ENCODE peak calls at places on chromosomes 7 and 10, in four cellular contexts. R, D, W and N are unnamed samples.

GRCh38 chr10:28220811-28221210 is 82.1 kb downstream of the MPP7 start:
- DNase-seq in R (no peak), D (no peak), W (no peak), N (no peak)

GRCh38 chr10:23530079-23530478 is 91.2 kb downstream of the OTUD1 start:
- DNase-seq in R (no peak), D (no peak), W (no peak), N (no peak)

GRCh38 chr7:24622646-24623182 is 49.5 kb downstream of the PALS2 start:
- DNase-seq in R (no peak), D (no peak), W (no peak), N (no peak)

GRCh38 chr10:73406863-73407262 is 7.0 kb downstream of the ANXA7 start:
- DNase-seq in R (no peak), D (no peak), W (no peak), N (no peak)

GRCh38 chr7:3294432-3295100 is 6.5 kb upstream of the SDK1 start:
- DNase-seq in R (peak), D (no peak), W (peak), N (no peak)

GRCh38 chr10:100670368-100670767 is 75.0 kb upstream of the PAX2 start:
- DNase-seq in R (no peak), D (no peak), W (no peak), N (no peak)

GRCh38 chr10:30967654-30968421 is 63.8 kb downstream of the ZNF438 start:
- DNase-seq in R (no peak), D (no peak), W (no peak), N (no peak)

GRCh38 chr7:50069613-50070012 is 23.4 kb downstream of the ZPBP start:
- DNase-seq in R (no peak), D (no peak), W (no peak), N (peak)

GRCh38 chr10:29839826-29840515 is 205.2 kb upstream of the SVIL start:
- DNase-seq in R (no peak), D (no peak), W (no peak), N (no peak)

GRCh38 chr10:50421026-50421719 is 169.9 kb upstream of the ASAH2 start:
- DNase-seq in R (no peak), D (no peak), W (no peak), N (peak)

GRCh38 chr10:14740684-14741247 is 33.9 kb downstream of the FAM107B start:
- DNase-seq in R (no peak), D (no peak), W (no peak), N (no peak)

GRCh38 chr10:105950410-105950809 is 1214.1 kb downstream of the SORCS1 start:
- DNase-seq in R (peak), D (no peak), W (no peak), N (no peak)

GRCh38 chr10:104331208-104331838 is 6.9 kb downstream of the ITPRIP start:
- DNase-seq in R (no peak), D (no peak), W (no peak), N (no peak)

GRCh38 chr7:151406051-151406875 is 3.6 kb downstream of the WDR86 start:
- DNase-seq in R (no peak), D (no peak), W (no peak), N (no peak)

GRCh38 chr7:91128574-91129348 is 135.5 kb upstream of the FZD1 start:
- DNase-seq in R (no peak), D (no peak), W (no peak), N (no peak)

GRCh38 chr7:117780832-117781231 is 92.4 kb downstream of the CTTNBP2 start:
- DNase-seq in R (no peak), D (no peak), W (no peak), N (no peak)

GRCh38 chr7:36084485-36085091 is 68.5 kb upstream of the EEPD1 start:
- DNase-seq in R (peak), D (no peak), W (no peak), N (no peak)

GRCh38 chr10:11183000-11183399 is 165.3 kb downstream of the CELF2 start:
- DNase-seq in R (no peak), D (no peak), W (no peak), N (no peak)